ENCODE peak calls at places on chromosomes 6 and 20, in five cellular contexts. Q, M, G, L and V are unnamed samples. For H3K4me1, the result is how much of the 10 kb centered on the place peaks cover.

GRCh38 chr6:35181313-35181932 is 32.3 kb upstream of the SCUBE3 start:
- DNase-seq in Q (no peak), M (no peak), G (no peak), L (no peak), V (peak)

GRCh38 chr20:1870792-1871550 is 24.2 kb upstream of the SIRPA start:
- DNase-seq in Q (no peak), M (no peak), G (no peak), L (no peak), V (no peak)

GRCh38 chr6:109009761-109010612 is 84.7 kb downstream of the SESN1 start:
- DNase-seq in Q (no peak), M (no peak), G (no peak), L (no peak), V (no peak)

GRCh38 chr6:132132420-132132819 is 181.2 kb upstream of the CCN2 start:
- DNase-seq in Q (no peak), M (no peak), G (no peak), L (peak), V (no peak)

GRCh38 chr20:19565721-19566120 is 192.3 kb upstream of the RIN2 start:
- DNase-seq in Q (no peak), M (no peak), G (no peak), L (no peak), V (no peak)

GRCh38 chr6:36280467-36280866 is 10.6 kb downstream of the PNPLA1 start:
- DNase-seq in Q (no peak), M (no peak), G (no peak), L (no peak), V (no peak)

GRCh38 chr6:5111626-5112025 is 26.5 kb downstream of the PPP1R3G start:
- DNase-seq in Q (no peak), M (no peak), G (no peak), L (no peak), V (no peak)

GRCh38 chr6:77587963-77588362 is 64.9 kb upstream of the MEI4 start:
- DNase-seq in Q (no peak), M (no peak), G (no peak), L (no peak), V (no peak)

GRCh38 chr6:5562277-5562676 is 301.0 kb downstream of the FARS2 start:
- DNase-seq in Q (no peak), M (no peak), G (no peak), L (no peak), V (no peak)

GRCh38 chr6:116954938-116955337 is 77.9 kb downstream of the RFX6 start:
- DNase-seq in Q (no peak), M (no peak), G (no peak), L (no peak), V (no peak)

GRCh38 chr6:134550604-134551003 is 232.7 kb upstream of the SGK1 start:
- DNase-seq in Q (no peak), M (no peak), G (no peak), L (no peak), V (no peak)

GRCh38 chr6:8085053-8085511 is 17.3 kb downstream of the EEF1E1 start:
- DNase-seq in Q (no peak), M (no peak), G (peak), L (no peak), V (no peak)

GRCh38 chr20:62929051-62929538 is 2.8 kb upstream of the DIDO1 start:
- DNase-seq in Q (peak), M (peak), G (peak), L (peak), V (peak)

GRCh38 chr6:133547136-133547535 is 306.0 kb downstream of the EYA4 start:
- DNase-seq in Q (no peak), M (no peak), G (no peak), L (no peak), V (no peak)

GRCh38 chr6:159654483-159655098 is 38.5 kb downstream of the SOD2 start:
- DNase-seq in Q (no peak), M (no peak), G (no peak), L (peak), V (no peak)

GRCh38 chr6:54861846-54862616 is 15.5 kb downstream of the FAM83B start:
- DNase-seq in Q (no peak), M (no peak), G (no peak), L (no peak), V (no peak)

GRCh38 chr20:24017160-24017761 is 28.7 kb upstream of the GGTLC1 start:
- DNase-seq in Q (no peak), M (no peak), G (no peak), L (no peak), V (no peak)

GRCh38 chr6:159726196-159726917 is 949 bp upstream of the WTAP start:
- DNase-seq in Q (no peak), M (no peak), G (no peak), L (peak), V (no peak)

GRCh38 chr20:36092424-36093024 is 62.0 kb upstream of the EPB41L1 start:
- DNase-seq in Q (peak), M (peak), G (peak), L (peak), V (peak)

GRCh38 chr20:34871320-34871926 is 1.2 kb downstream of the GGT7 start:
- DNase-seq in Q (no peak), M (no peak), G (no peak), L (no peak), V (no peak)

GRCh38 chr20:57957397-57958049 is 247.7 kb upstream of the PMEPA1 start:
- DNase-seq in Q (no peak), M (no peak), G (no peak), L (no peak), V (no peak)

GRCh38 chr6:37242429-37243052 is 15.0 kb upstream of the TBC1D22B start:
- DNase-seq in Q (peak), M (no peak), G (no peak), L (no peak), V (peak)

GRCh38 chr20:4135385-4136077 is 120.2 kb upstream of the RNF24 start:
- DNase-seq in Q (no peak), M (no peak), G (no peak), L (no peak), V (no peak)

GRCh38 chr20:55701467-55701866 is 303.9 kb downstream of the CBLN4 start:
- DNase-seq in Q (no peak), M (no peak), G (no peak), L (no peak), V (no peak)

GRCh38 chr20:10739575-10739974 is 65.8 kb upstream of the JAG1 start:
- DNase-seq in Q (no peak), M (no peak), G (peak), L (no peak), V (no peak)

GRCh38 chr20:23161968-23162696 is 76.0 kb upstream of the CD93 start:
- DNase-seq in Q (peak), M (peak), G (peak), L (no peak), V (peak)

GRCh38 chr6:117448011-117448410 is 22.3 kb upstream of the ROS1 start:
- DNase-seq in Q (no peak), M (no peak), G (no peak), L (peak), V (no peak)

GRCh38 chr20:57996465-57996864 is 232.0 kb downstream of the ANKRD60 start:
- DNase-seq in Q (no peak), M (no peak), G (no peak), L (no peak), V (no peak)

GRCh38 chr20:62485062-62485700 is 9.4 kb upstream of the GATA5 start:
- DNase-seq in Q (no peak), M (no peak), G (peak), L (peak), V (peak)

GRCh38 chr6:72286911-72287311 is 335.0 kb upstream of the KCNQ5 start:
- DNase-seq in Q (no peak), M (no peak), G (no peak), L (no peak), V (no peak)

GRCh38 chr20:25226433-25227316 is 21.2 kb upstream of the PYGB start:
- DNase-seq in Q (no peak), M (no peak), G (peak), L (no peak), V (peak)

GRCh38 chr6:130212215-130212874 is 10.4 kb downstream of the SAMD3 start:
- DNase-seq in Q (no peak), M (no peak), G (no peak), L (no peak), V (no peak)

GRCh38 chr20:33306807-33307206 is 23.8 kb downstream of the BPIFB1 start:
- DNase-seq in Q (no peak), M (no peak), G (no peak), L (no peak), V (no peak)

GRCh38 chr20:21933526-21933925 is 228.1 kb downstream of the PAX1 start:
- DNase-seq in Q (no peak), M (no peak), G (no peak), L (no peak), V (no peak)

GRCh38 chr20:21941941-21942805 is 236.7 kb downstream of the PAX1 start:
- DNase-seq in Q (no peak), M (no peak), G (no peak), L (no peak), V (no peak)

GRCh38 chr20:21936261-21936660 is 230.8 kb downstream of the PAX1 start:
- DNase-seq in Q (no peak), M (no peak), G (no peak), L (no peak), V (no peak)

DNA sequence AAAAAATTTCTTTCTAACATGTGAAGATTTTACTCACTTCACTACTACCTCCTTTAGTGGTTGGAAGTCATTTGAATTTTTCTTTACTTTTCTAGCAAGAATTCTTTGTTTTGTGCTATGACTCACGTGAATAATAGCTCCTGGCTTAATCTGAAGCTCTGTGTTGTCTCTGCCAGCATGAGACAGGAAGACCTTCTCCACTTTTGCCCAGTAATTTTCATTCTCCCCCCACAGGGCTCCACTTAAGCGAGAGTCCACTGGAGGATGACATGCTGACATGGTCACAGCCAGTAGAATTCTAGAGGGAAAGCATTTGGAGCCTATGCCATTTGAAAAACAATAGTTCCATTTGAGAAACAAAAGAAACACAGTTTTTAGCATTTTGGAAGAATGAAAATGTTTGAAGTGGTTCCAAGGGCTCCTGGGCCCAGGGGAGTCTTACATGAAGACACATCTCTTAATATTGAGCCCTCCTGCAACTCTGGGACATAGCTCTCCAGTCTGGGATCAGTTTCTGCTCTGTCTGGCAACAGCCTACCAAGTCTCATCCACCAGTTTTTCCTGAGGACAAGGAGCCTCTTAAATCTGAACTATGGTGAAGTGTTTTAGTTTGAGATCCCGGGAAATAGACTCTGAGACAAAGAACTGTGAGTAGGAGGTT is 231.4 kb downstream of the PAX1 start:
- DNase-seq in Q (no peak), M (no peak), G (no peak), L (peak), V (no peak)
- H3K4me1 ChIP-seq in Q (under half), M (under half), G (under half), L (under half), V (under half)

GRCh38 chr6:21349834-21350233 is 243.7 kb upstream of the SOX4 start:
- DNase-seq in Q (no peak), M (no peak), G (no peak), L (no peak), V (no peak)

GRCh38 chr6:21352131-21352530 is 241.4 kb upstream of the SOX4 start:
- DNase-seq in Q (no peak), M (no peak), G (no peak), L (peak), V (no peak)

GRCh38 chr6:21354805-21355238 is 238.7 kb upstream of the SOX4 start:
- DNase-seq in Q (no peak), M (no peak), G (no peak), L (no peak), V (no peak)

GRCh38 chr6:21348462-21349195 is 244.9 kb upstream of the SOX4 start:
- DNase-seq in Q (peak), M (peak), G (peak), L (peak), V (peak)

DNA sequence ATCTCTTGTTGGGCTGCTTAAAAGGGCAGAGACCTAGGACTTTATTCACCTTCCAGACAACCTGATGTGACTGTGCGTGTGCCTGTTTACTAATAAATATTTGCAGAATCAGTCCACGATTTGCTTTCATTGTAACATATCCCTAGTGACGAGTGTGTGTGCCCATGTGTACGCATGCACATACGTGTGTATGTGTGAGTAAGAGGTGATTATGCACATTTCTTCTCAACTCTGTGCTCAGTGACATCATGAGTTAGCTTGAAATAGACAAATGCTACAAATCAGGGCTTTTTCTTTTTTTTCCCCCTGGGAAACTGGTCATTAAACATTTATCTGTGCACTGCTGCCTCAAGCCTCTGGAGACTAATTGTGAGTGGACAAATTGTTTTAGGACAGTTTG is 242.6 kb upstream of the SOX4 start:
- DNase-seq in Q (no peak), M (no peak), G (no peak), L (no peak), V (no peak)
- H3K4me1 ChIP-seq in Q (under half), M (under half), G (under half), L (under half), V (under half)

GRCh38 chr20:43516251-43516824 is 8.8 kb downstream of the L3MBTL1 start:
- DNase-seq in Q (no peak), M (no peak), G (no peak), L (no peak), V (no peak)
- H3K4me1 ChIP-seq in Q (under half), M (under half), G (under half), L (under half), V (under half)

GRCh38 chr6:33746036-33746600 is 587 bp downstream of the IP6K3 start:
- DNase-seq in Q (no peak), M (no peak), G (peak), L (peak), V (peak)
- H3K4me1 ChIP-seq in Q (under half), M (under half), G (under half), L (half or more), V (under half)

GRCh38 chr6:16238658-16239089 is 287 bp downstream of the GMPR start:
- DNase-seq in Q (no peak), M (no peak), G (no peak), L (no peak), V (no peak)

GRCh38 chr6:16239798-16240123 is 1.4 kb downstream of the GMPR start:
- DNase-seq in Q (no peak), M (no peak), G (no peak), L (peak), V (no peak)

GRCh38 chr6:16239090-16239797 is 857 bp downstream of the GMPR start:
- DNase-seq in Q (peak), M (peak), G (peak), L (peak), V (no peak)

GRCh38 chr6:16241321-16241689 is 2.9 kb downstream of the GMPR start:
- DNase-seq in Q (no peak), M (no peak), G (no peak), L (no peak), V (no peak)

GRCh38 chr6:16240618-16241320 is 2.4 kb downstream of the GMPR start:
- DNase-seq in Q (no peak), M (no peak), G (no peak), L (peak), V (no peak)
- H3K4me1 ChIP-seq in Q (under half), M (under half), G (under half), L (under half), V (half or more)